ENCODE peak calls at places on chromosomes 7 and 10, in four cellular contexts. Q, T, E and J are unnamed samples. For H3K4me1, the result is how much of the 10 kb centered on the place peaks cover.

GRCh38 chr10:125071008-125071407 is 89.4 kb downstream of the CTBP2 start:
- DNase-seq in Q (no peak), T (no peak), E (no peak), J (no peak)

GRCh38 chr7:157854066-157854891 is 517.5 kb downstream of the DNAJB6 start:
- DNase-seq in Q (no peak), T (no peak), E (no peak), J (no peak)

GRCh38 chr10:36675458-36675880 is 449.9 kb upstream of the ANKRD30A start:
- DNase-seq in Q (peak), T (no peak), E (no peak), J (no peak)

GRCh38 chr10:34031410-34031809 is 696.9 kb upstream of the NRP1 start:
- DNase-seq in Q (peak), T (no peak), E (no peak), J (no peak)

GRCh38 chr10:88682491-88682890 is 18.2 kb downstream of the LIPF start:
- DNase-seq in Q (no peak), T (no peak), E (no peak), J (no peak)

GRCh38 chr7:148898845-148899474 is 14.9 kb upstream of the EZH2 start:
- DNase-seq in Q (no peak), T (no peak), E (no peak), J (no peak)

GRCh38 chr10:132094581-132095234 is 29.0 kb downstream of the JAKMIP3 start:
- DNase-seq in Q (no peak), T (no peak), E (peak), J (no peak)

GRCh38 chr7:151058766-151059361 is 525 bp upstream of the SLC4A2 start:
- DNase-seq in Q (peak), T (peak), E (peak), J (peak)

GRCh38 chr10:58220769-58221448 is 46.8 kb downstream of the IPMK start:
- DNase-seq in Q (peak), T (no peak), E (no peak), J (no peak)

GRCh38 chr10:66629976-66630375 is 295.9 kb upstream of the LRRTM3 start:
- DNase-seq in Q (no peak), T (no peak), E (no peak), J (no peak)

GRCh38 chr7:138951953-138952352 is 29.2 kb downstream of the KIAA1549 start:
- DNase-seq in Q (no peak), T (no peak), E (no peak), J (no peak)

DNA sequence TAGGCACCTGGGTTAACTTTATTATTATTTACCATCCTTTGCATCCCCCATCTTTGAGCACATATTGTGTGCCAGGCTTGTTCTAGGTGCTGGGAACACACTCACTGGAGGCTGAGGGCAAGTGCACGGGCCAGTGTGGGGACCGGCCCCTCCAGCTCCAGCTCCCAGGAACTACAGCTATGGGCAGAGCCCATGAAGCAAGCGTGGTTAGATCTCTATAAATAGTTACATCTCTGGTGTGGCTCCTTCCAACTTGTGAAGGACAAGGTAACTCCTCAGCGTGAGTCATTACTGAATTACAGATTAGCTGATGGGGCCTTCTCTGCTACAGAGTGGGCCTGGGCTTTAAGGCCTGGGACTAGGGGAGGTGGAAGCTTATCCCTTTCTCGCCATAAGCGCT is 583.5 kb downstream of the SDK1 start:
- DNase-seq in Q (no peak), T (no peak), E (no peak), J (no peak)
- H3K4me1 ChIP-seq in Q (under half), T (under half), E (under half), J (under half)

GRCh38 chr10:93436577-93436976 is 45.6 kb downstream of the MYOF start:
- DNase-seq in Q (peak), T (no peak), E (peak), J (no peak)
- TF ChIP-seq EZH2phosphoT487 in Q (no peak), T (no peak), E (no peak), J (no peak)

GRCh38 chr10:71745659-71746250 is 26.2 kb upstream of the C10orf105 start:
- DNase-seq in Q (no peak), T (no peak), E (no peak), J (no peak)
- H3K4me1 ChIP-seq in Q (under half), T (under half), E (under half), J (under half)

GRCh38 chr7:80785961-80786360 is 132.9 kb downstream of the SEMA3C start:
- DNase-seq in Q (peak), T (no peak), E (no peak), J (no peak)
- TF ChIP-seq EZH2phosphoT487 in Q (no peak), T (no peak), E (no peak), J (no peak)

GRCh38 chr10:86153751-86154150 is 212.8 kb downstream of the GRID1 start:
- DNase-seq in Q (no peak), T (no peak), E (no peak), J (no peak)
- H3K4me1 ChIP-seq in Q (under half), T (under half), E (under half), J (under half)

GRCh38 chr10:114487815-114488536 is 83.7 kb upstream of the AFAP1L2 start:
- DNase-seq in Q (no peak), T (no peak), E (no peak), J (no peak)

GRCh38 chr10:114491933-114492332 is 87.6 kb upstream of the AFAP1L2 start:
- DNase-seq in Q (no peak), T (no peak), E (no peak), J (no peak)

GRCh38 chr10:114492351-114493037 is 88.2 kb upstream of the AFAP1L2 start:
- DNase-seq in Q (no peak), T (peak), E (no peak), J (no peak)

GRCh38 chr10:114489521-114490310 is 85.4 kb upstream of the AFAP1L2 start:
- DNase-seq in Q (no peak), T (peak), E (no peak), J (peak)

DNA sequence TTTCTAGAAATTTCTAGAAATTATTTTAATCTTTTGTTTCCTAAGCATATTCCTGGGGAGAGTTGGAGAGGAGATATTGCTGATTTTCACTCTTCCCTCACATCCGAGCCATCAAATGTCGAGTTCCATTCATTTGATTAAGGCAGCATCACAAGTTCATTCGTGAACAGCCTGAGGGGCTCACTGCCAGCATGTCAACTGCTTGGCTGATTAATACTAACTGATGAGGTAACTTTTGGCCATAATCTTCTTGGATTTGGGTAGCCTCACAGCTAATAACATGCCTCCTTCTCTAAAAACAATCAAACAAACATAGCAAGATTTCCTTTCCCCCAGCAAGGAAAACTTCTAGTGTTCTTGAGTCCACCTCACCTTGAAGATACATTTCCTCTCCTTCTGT is 87.1 kb upstream of the AFAP1L2 start:
- DNase-seq in Q (no peak), T (no peak), E (no peak), J (no peak)
- TF ChIP-seq EZH2phosphoT487 in Q (no peak), T (no peak), E (no peak), J (no peak)

DNA sequence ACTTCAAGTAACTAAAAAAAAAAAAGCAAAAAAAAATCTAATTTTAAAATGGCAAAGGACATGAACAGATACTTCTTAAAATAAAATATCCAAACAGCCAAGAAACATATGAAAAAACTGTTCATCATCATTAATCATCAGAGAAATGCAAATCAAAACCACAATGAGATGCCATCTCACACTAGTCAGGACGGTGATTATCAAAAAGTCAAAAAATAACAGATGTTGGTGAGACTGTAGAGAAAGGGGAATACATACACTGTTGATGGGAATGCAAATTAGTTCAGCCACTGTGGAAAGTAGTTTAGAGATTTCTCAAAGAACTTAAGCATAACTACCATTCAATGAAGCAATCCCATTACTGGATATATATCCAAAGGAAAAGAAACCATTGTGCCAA is 30.2 kb downstream of the COBL start:
- DNase-seq in Q (no peak), T (no peak), E (no peak), J (no peak)
- H3K4me1 ChIP-seq in Q (under half), T (under half), E (under half), J (under half)

DNA sequence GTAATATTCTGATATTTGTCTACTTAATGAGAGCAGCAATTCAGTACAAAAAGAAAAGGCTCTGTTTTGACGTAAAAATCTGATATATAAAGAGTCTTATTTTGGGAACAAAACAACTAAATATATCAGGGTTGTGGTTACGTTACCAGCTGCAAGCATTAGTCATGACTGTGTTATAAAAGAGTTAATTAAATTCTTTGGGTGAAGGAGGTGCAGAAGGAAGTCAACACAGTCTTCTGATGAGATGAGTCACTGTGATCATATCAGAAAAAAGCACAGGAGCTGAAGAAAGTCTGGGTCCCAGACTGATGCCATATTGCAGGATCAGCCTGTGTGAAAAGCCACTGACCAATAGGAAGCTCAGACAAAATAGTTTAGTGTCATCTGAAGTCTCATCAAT is 234.3 kb upstream of the TEX47 start:
- DNase-seq in Q (no peak), T (no peak), E (no peak), J (no peak)
- TF ChIP-seq EZH2phosphoT487 in Q (no peak), T (no peak), E (no peak), J (no peak)